ENCODE peak calls at places on chromosome 18, in ten cellular contexts. G is non-pigmented ciliary epithelial cell; P is RWPE1; U is HT1080; Y is stimulated activated CD4-positive, alpha-beta T cell treated with anti-CD3 and anti-CD28 coated beads, Interleukin-2, amount 100 ng/mL, for 48 hours; W is neural crest cell; V is effector CD4-positive, alpha-beta T cell; Z is aorta; E is HTR-8/SVneo; J is fibroblast of mammary gland. Q is an unnamed sample.

GRCh38 chr18:70195852-70196434 is 9.5 kb downstream of the RTTN start:
- DNase-seq in G (no peak), P (peak), U (peak), Y (no peak), W (no peak), V (peak), Z (no peak), E (no peak), J (peak), Q (no peak)

GRCh38 chr18:50973367-50974126 is 5.7 kb downstream of the ELAC1 start:
- DNase-seq in G (no peak), P (peak), U (peak), Y (no peak), W (no peak), V (no peak), Z (no peak), E (no peak), J (peak), Q (no peak)

GRCh38 chr18:40874233-40874632 is 1080.8 kb upstream of the PIK3C3 start:
- DNase-seq in G (no peak), P (no peak), U (no peak), Y (no peak), W (no peak), V (no peak), Z (no peak), E (no peak), J (peak), Q (no peak)

GRCh38 chr18:3340682-3341097 is 78.8 kb downstream of the MYL12B start:
- DNase-seq in G (no peak), P (no peak), U (peak), Y (no peak), W (no peak), V (no peak), Z (no peak), E (no peak), J (peak), Q (no peak)

GRCh38 chr18:48186861-48187260 is 222.3 kb downstream of the ZBTB7C start:
- DNase-seq in G (no peak), P (no peak), U (no peak), Y (no peak), W (no peak), V (no peak), Z (no peak), E (no peak), J (no peak), Q (no peak)

GRCh38 chr18:50465211-50466153 is 90.6 kb downstream of the SKA1 start:
- DNase-seq in G (no peak), P (no peak), U (no peak), Y (no peak), W (no peak), V (no peak), Z (no peak), E (no peak), J (no peak), Q (no peak)

GRCh38 chr18:48312066-48312465 is 97.1 kb downstream of the ZBTB7C start:
- DNase-seq in G (no peak), P (no peak), U (peak), Y (no peak), W (no peak), V (no peak), Z (no peak), E (no peak), J (no peak), Q (no peak)

GRCh38 chr18:79910563-79910962 is 40.9 kb downstream of the SLC66A2 start:
- DNase-seq in G (no peak), P (no peak), U (no peak), Y (no peak), W (no peak), V (no peak), Z (no peak), E (no peak), J (no peak), Q (no peak)

GRCh38 chr18:52963481-52963880 is 623.5 kb downstream of the DCC start:
- DNase-seq in G (no peak), P (no peak), U (no peak), Y (no peak), W (no peak), V (no peak), Z (no peak), E (no peak), J (no peak), Q (no peak)

GRCh38 chr18:49733321-49733720 is 80.0 kb downstream of the ACAA2 start:
- DNase-seq in G (no peak), P (no peak), U (no peak), Y (no peak), W (no peak), V (no peak), Z (no peak), E (no peak), J (no peak), Q (no peak)

GRCh38 chr18:46332956-46333355 is 228.8 kb downstream of the HAUS1 start:
- DNase-seq in G (no peak), P (no peak), U (no peak), Y (no peak), W (peak), V (no peak), Z (no peak), E (no peak), J (no peak), Q (no peak)

GRCh38 chr18:58995663-58996062 is 131.0 kb downstream of the ZNF532 start:
- DNase-seq in G (no peak), P (no peak), U (no peak), Y (no peak), W (no peak), V (no peak), Z (no peak), E (no peak), J (no peak), Q (no peak)

GRCh38 chr18:23067236-23067635 is 68.0 kb upstream of the CABLES1 start:
- DNase-seq in G (no peak), P (no peak), U (peak), Y (no peak), W (no peak), V (no peak), Z (no peak), E (no peak), J (peak), Q (no peak)

GRCh38 chr18:963276-963675 is 58.6 kb downstream of the ADCYAP1 start:
- DNase-seq in G (no peak), P (no peak), U (no peak), Y (no peak), W (no peak), V (no peak), Z (no peak), E (no peak), J (no peak), Q (no peak)

GRCh38 chr18:62572456-62572855 is 49.6 kb downstream of the ZCCHC2 start:
- DNase-seq in G (no peak), P (peak), U (no peak), Y (no peak), W (no peak), V (no peak), Z (no peak), E (no peak), J (no peak), Q (no peak)

GRCh38 chr18:73924316-73924715 is 223.3 kb downstream of the FBXO15 start:
- DNase-seq in G (no peak), P (no peak), U (no peak), Y (no peak), W (no peak), V (no peak), Z (no peak), E (no peak), J (no peak), Q (no peak)

GRCh38 chr18:28176933-28177827 is at the start of gene CDH2:
- DNase-seq in G (no peak), P (peak), U (peak), Y (no peak), W (peak), V (no peak), Z (peak), E (peak), J (peak), Q (no peak)

GRCh38 chr18:3710712-3711269 is 260.8 kb downstream of the TGIF1 start:
- DNase-seq in G (no peak), P (no peak), U (peak), Y (no peak), W (no peak), V (no peak), Z (peak), E (peak), J (no peak), Q (peak)

GRCh38 chr18:5036523-5036922 is 160.5 kb downstream of the AKAIN1 start:
- DNase-seq in G (no peak), P (no peak), U (no peak), Y (no peak), W (no peak), V (no peak), Z (no peak), E (no peak), J (no peak), Q (no peak)

GRCh38 chr18:58661423-58661822 is 9.8 kb upstream of the MALT1 start:
- DNase-seq in G (no peak), P (no peak), U (peak), Y (no peak), W (no peak), V (no peak), Z (no peak), E (no peak), J (no peak), Q (no peak)

GRCh38 chr18:13261658-13262357 is 43.2 kb downstream of the LDLRAD4 start:
- DNase-seq in G (no peak), P (no peak), U (no peak), Y (no peak), W (no peak), V (no peak), Z (no peak), E (no peak), J (no peak), Q (no peak)

GRCh38 chr18:45935591-45936335 is 31.4 kb downstream of the EPG5 start:
- DNase-seq in G (peak), P (no peak), U (peak), Y (no peak), W (no peak), V (no peak), Z (no peak), E (no peak), J (peak), Q (no peak)

GRCh38 chr18:765764-766549 is 46.1 kb downstream of the YES1 start:
- DNase-seq in G (no peak), P (no peak), U (no peak), Y (no peak), W (no peak), V (no peak), Z (no peak), E (no peak), J (peak), Q (no peak)

Q was measured in GDM1.